ENCODE peak calls at places on chromosomes 2 and 18, in six cellular contexts. A is coronary artery, Z is prostate gland, M is GM10248, P is fibroblast of lung, V is NCI-H526 treated with DMSO at 0.1 percent for 48 hours. R is an unnamed sample.

GRCh38 chr2:191015229-191015628 is 1.3 kb upstream of the STAT1 start:
- DNase-seq in A (no peak), Z (no peak), M (no peak), P (no peak), V (no peak), R (no peak)

GRCh38 chr18:31217455-31217854 is 54.8 kb upstream of the DSC1 start:
- DNase-seq in A (no peak), Z (no peak), M (no peak), P (no peak), V (no peak), R (no peak)

GRCh38 chr2:99680946-99681345 is 191.1 kb upstream of the REV1 start:
- DNase-seq in A (no peak), Z (no peak), M (no peak), P (peak), V (no peak), R (no peak)

GRCh38 chr2:101830555-101830954 is 133.0 kb downstream of the MAP4K4 start:
- DNase-seq in A (no peak), Z (no peak), M (peak), P (peak), V (no peak), R (no peak)

GRCh38 chr2:175293776-175294175 is 112.3 kb upstream of the ATP5MC3 start:
- DNase-seq in A (no peak), Z (no peak), M (no peak), P (peak), V (no peak), R (no peak)

GRCh38 chr2:176817061-176817565 is 395.5 kb upstream of the HNRNPA3 start:
- DNase-seq in A (no peak), Z (no peak), M (no peak), P (no peak), V (peak), R (no peak)

GRCh38 chr2:63029058-63029457 is 21.6 kb upstream of the OTX1 start:
- DNase-seq in A (no peak), Z (no peak), M (no peak), P (peak), V (no peak), R (no peak)

GRCh38 chr2:31213063-31213882 is 4.0 kb downstream of the CAPN14 start:
- DNase-seq in A (peak), Z (no peak), M (no peak), P (peak), V (no peak), R (no peak)

GRCh38 chr2:232697807-232698110 is 628 bp downstream of the GIGYF2 start:
- DNase-seq in A (no peak), Z (no peak), M (no peak), P (no peak), V (peak), R (peak)